ENCODE peak calls at places on chromosomes 2 and 18, in nine cellular contexts. M is OCI-LY7, Q is astrocyte of the spinal cord, Z is psoas muscle, B is GM13976, P is mucosa of descending colon, J is NB4, A is fibroblast of lung, I is WERI-Rb-1. K is an unnamed sample.
A peak's percentile ranks its signal among the peaks of the same experiment; 100 is the strongest.

GRCh38 chr2:156883828-156884615 is 373.5 kb upstream of the GALNT5 start:
- DNase-seq in M (no peak), Q (peak; percentile 32), Z (no peak), B (no peak), P (no peak), J (peak; percentile 19), A (peak; percentile 27), I (no peak), K (no peak)

GRCh38 chr2:105750735-105751134 is 6.0 kb downstream of the NCK2 start:
- DNase-seq in M (no peak), Q (no peak), Z (no peak), B (no peak), P (no peak), J (no peak), A (no peak), I (no peak), K (no peak)

GRCh38 chr18:13452448-13452811 is 233.9 kb downstream of the LDLRAD4 start:
- DNase-seq in M (no peak), Q (peak; percentile 87), Z (peak; percentile 58), B (no peak), P (no peak), J (no peak), A (no peak), I (no peak), K (no peak)

GRCh38 chr2:9029721-9030120 is 26.2 kb upstream of the MBOAT2 start:
- DNase-seq in M (no peak), Q (no peak), Z (no peak), B (no peak), P (no peak), J (no peak), A (no peak), I (no peak), K (no peak)

GRCh38 chr18:41532344-41533086 is 422.5 kb upstream of the PIK3C3 start:
- DNase-seq in M (no peak), Q (peak; percentile 1), Z (no peak), B (no peak), P (no peak), J (peak; percentile 11), A (peak; percentile 2), I (peak; percentile 8), K (no peak)

GRCh38 chr2:216015722-216016464 is 2.5 kb upstream of the MREG start:
- DNase-seq in M (peak; percentile 85), Q (no peak), Z (no peak), B (peak; percentile 65), P (no peak), J (peak; percentile 31), A (no peak), I (peak; percentile 84), K (peak; percentile 76)

GRCh38 chr18:63465059-63465458 is 11.7 kb upstream of the SERPINB5 start:
- DNase-seq in M (no peak), Q (no peak), Z (no peak), B (no peak), P (no peak), J (no peak), A (no peak), I (no peak), K (no peak)

GRCh38 chr2:16400127-16400623 is 265.5 kb downstream of the CYRIA start:
- DNase-seq in M (no peak), Q (no peak), Z (no peak), B (no peak), P (peak; percentile 49), J (no peak), A (no peak), I (no peak), K (no peak)

GRCh38 chr18:47868744-47869143 is 61.7 kb downstream of the SMAD2 start:
- DNase-seq in M (no peak), Q (no peak), Z (no peak), B (no peak), P (no peak), J (no peak), A (no peak), I (no peak), K (no peak)

DNA sequence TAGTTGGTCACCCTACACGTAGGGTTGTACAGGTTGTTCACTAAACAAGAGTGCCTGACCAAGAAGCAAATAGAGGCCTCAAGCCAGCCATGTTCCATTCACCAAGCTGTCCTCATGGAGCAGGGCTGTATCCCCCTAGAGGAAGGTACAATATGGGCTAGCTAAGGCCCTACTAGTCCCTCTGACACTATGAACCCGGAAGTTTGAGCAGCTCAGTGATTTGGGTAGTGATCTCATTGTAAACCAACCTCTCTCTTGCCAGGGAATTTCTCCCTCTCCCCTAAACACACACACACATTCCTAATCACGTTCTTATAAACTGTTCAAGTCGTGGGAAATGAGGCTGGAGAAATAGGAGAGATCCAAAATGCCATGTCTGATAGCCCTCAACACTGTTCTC is 6.7 kb upstream of the CYS1 start:
- DNase-seq in M (no peak), Q (no peak), Z (no peak), B (no peak), P (no peak), J (no peak), A (no peak), I (no peak), K (no peak)
- TF ChIP-seq CTCF in M (no peak), Q (no peak), Z (no peak), B (no peak), P (no peak), J (no peak), A (no peak), I (no peak), K (no peak)

DNA sequence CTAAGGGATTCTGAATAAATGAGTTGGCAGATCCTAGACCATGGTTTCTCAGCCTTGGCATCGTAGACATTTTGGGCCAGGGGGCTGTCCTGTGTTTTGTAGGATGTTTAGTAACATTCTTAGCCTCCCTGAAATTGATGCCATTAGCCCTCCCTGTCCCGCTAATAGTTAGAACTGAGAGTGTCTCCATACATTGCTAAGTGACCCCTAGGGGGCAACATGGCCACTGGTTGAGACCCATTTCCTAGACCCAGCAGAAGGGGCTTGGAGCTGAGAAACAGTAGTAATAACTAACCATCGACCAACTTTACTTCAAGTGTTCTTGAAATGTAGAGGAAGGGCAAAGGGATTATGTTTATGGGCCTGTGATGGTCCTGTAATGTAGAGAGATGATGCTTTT is 40.8 kb downstream of the KCMF1 start:
- DNase-seq in M (peak; percentile 14), Q (no peak), Z (no peak), B (no peak), P (no peak), J (peak; percentile 37), A (no peak), I (peak; percentile 18), K (no peak)
- TF ChIP-seq CTCF in M (peak; percentile 70), Q (no peak), Z (no peak), B (peak; percentile 11), P (no peak), J (peak; percentile 18), A (no peak), I (peak; percentile 49), K (peak; percentile 33)

GRCh38 chr2:128410758-128411215 is 92.1 kb upstream of the HS6ST1 start:
- DNase-seq in M (no peak), Q (no peak), Z (peak; percentile 8), B (no peak), P (no peak), J (no peak), A (no peak), I (no peak), K (no peak)
- TF ChIP-seq CTCF in M (no peak), Q (no peak), Z (no peak), B (no peak), P (no peak), J (no peak), A (no peak), I (no peak), K (no peak)

DNA sequence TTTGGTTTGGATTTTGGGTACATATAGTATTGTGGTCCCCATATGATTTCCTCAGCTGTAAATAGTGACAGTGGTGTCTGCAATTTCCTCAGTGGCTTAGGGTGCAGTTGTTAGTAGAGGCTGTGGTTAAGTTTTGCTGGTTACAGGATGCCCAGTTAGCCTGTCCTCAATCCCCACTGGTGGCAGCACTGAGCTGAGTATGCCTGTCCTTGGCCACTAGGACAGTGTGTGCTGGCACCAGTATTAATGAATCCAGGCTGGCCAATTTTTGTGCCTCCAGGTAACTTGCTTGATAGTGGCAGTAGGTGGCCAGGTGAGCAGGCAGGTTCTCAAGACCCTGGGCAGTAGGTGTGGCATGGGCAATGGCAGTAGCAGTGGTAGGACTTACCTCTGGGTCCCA is 973.1 kb downstream of the TMEM182 start:
- DNase-seq in M (no peak), Q (no peak), Z (no peak), B (no peak), P (no peak), J (no peak), A (no peak), I (no peak), K (no peak)
- TF ChIP-seq CTCF in M (peak; percentile 8), Q (no peak), Z (no peak), B (no peak), P (no peak), J (peak; percentile 3), A (no peak), I (no peak), K (no peak)

GRCh38 chr18:31576670-31577069 is 15.0 kb upstream of the TTR start:
- DNase-seq in M (peak; percentile 92), Q (no peak), Z (no peak), B (no peak), P (no peak), J (no peak), A (no peak), I (no peak), K (no peak)
- TF ChIP-seq CTCF in M (no peak), Q (no peak), Z (no peak), B (no peak), P (no peak), J (no peak), A (no peak), I (no peak), K (no peak)

DNA sequence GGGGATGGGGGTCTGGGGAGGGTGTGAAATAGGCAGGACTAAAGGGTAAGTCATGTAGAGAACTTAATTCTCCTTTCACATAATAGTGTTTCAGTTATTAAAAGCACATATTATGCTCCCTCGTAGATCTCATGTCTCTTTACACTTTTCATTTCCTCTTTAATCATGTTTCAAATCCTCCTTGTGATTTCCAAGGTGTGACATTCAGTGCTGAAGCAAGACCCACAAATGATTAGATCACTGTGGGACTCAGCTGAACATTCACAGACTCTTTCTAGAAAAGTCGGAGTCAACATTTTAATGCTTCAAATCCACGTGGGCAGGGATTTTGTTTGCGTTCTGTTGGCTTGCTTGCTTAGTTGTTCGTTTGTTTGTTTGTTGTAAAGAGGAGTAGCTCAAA is 34.7 kb upstream of the CALCRL start:
- DNase-seq in M (no peak), Q (no peak), Z (no peak), B (no peak), P (no peak), J (no peak), A (no peak), I (no peak), K (no peak)
- TF ChIP-seq CTCF in M (no peak), Q (no peak), Z (no peak), B (no peak), P (no peak), J (no peak), A (no peak), I (no peak), K (no peak)

GRCh38 chr2:51795248-51795888 is 763.4 kb upstream of the NRXN1 start:
- DNase-seq in M (peak; percentile 10), Q (no peak), Z (no peak), B (no peak), P (peak; percentile 63), J (peak; percentile 34), A (no peak), I (peak; percentile 71), K (no peak)
- TF ChIP-seq CTCF in M (peak; percentile 77), Q (peak; percentile 20), Z (no peak), B (peak; percentile 29), P (no peak), J (peak; percentile 80), A (peak; percentile 10), I (peak; percentile 92), K (peak; percentile 66)

K was measured in GM13977.